ENCODE peak calls at places on chromosome 1, in eight cellular contexts. A is head of caudate nucleus; R is T-cell; U is activated CD4-positive, alpha-beta T cell treated with anti-CD3 and anti-CD28 coated beads, Interleukin-2, amount 50 U/mL, for 48 hours; Y is T1000; O is GM18507; M is AG20443; S is endodermal cell. X is an unnamed sample.

GRCh38 chr1:246320286-246320685 is 186.8 kb downstream of the SMYD3 start:
- DNase-seq in Y (no peak), S (no peak), O (no peak), M (peak; percentile 22), A (no peak), R (no peak), U (no peak), X (no peak)

GRCh38 chr1:47627471-47628370 is 189.9 kb downstream of the FOXD2 start:
- DNase-seq in A (no peak), Y (no peak), S (peak; percentile 38), U (no peak), M (no peak), R (no peak), O (no peak), X (no peak)

GRCh38 chr1:39352881-39353280 is 138.6 kb upstream of the BMP8A start:
- DNase-seq in A (no peak), M (peak; percentile 60), Y (no peak), O (no peak), R (no peak), S (no peak), U (no peak), X (no peak)

GRCh38 chr1:17016317-17016661 is 4.6 kb upstream of the ATP13A2 start:
- DNase-seq in S (no peak), Y (no peak), R (no peak), M (peak; percentile 46), A (no peak), U (no peak), O (no peak), X (no peak)

GRCh38 chr1:7186382-7187120 is 401.3 kb downstream of the CAMTA1 start:
- DNase-seq in M (no peak), S (no peak), U (no peak), A (no peak), O (no peak), R (no peak), Y (no peak), X (no peak)

GRCh38 chr1:5875345-5875910 is 116.8 kb downstream of the NPHP4 start:
- DNase-seq in S (no peak), A (no peak), Y (no peak), M (no peak), U (no peak), O (no peak), R (no peak), X (no peak)

GRCh38 chr1:39795651-39796050 is 7.0 kb upstream of the BMP8B start:
- DNase-seq in S (no peak), M (no peak), O (no peak), U (no peak), Y (no peak), R (no peak), A (no peak), X (no peak)

GRCh38 chr1:201582261-201582951 is 43.5 kb downstream of the NAV1 start:
- DNase-seq in M (peak; percentile 83), S (peak; percentile 63), A (no peak), O (no peak), Y (no peak), R (no peak), U (no peak), X (no peak)

GRCh38 chr1:226763741-226764264 is 24.7 kb upstream of the ITPKB start:
- DNase-seq in S (peak; percentile 85), M (peak; percentile 45), A (no peak), R (no peak), O (no peak), U (peak; percentile 54), Y (no peak), X (no peak)

GRCh38 chr1:168135116-168135981 is 1.4 kb downstream of the GPR161 start:
- DNase-seq in A (no peak), S (peak; percentile 67), R (no peak), O (no peak), M (no peak), U (peak; percentile 13), Y (no peak), X (peak; percentile 17)